ENCODE peak calls at places on chromosome 9, in six cellular contexts. P is posterior cingulate gyrus, M is cardiac muscle cell, F is Daoy, X is ascending aorta, E is M059J. I is an unnamed sample.

GRCh38 chr9:78004478-78005229 is 27.0 kb downstream of the GNAQ start:
- DNase-seq in P (no peak), M (no peak), F (no peak), X (no peak), E (peak), I (no peak)

GRCh38 chr9:34218452-34218851 is 39.6 kb downstream of the UBAP1 start:
- DNase-seq in P (no peak), M (no peak), F (no peak), X (no peak), E (no peak), I (no peak)

GRCh38 chr9:99516657-99517049 is 294.6 kb downstream of the SEC61B start:
- DNase-seq in P (no peak), M (no peak), F (no peak), X (no peak), E (peak), I (no peak)

GRCh38 chr9:71587576-71588362 is 180.5 kb downstream of the CEMIP2 start:
- DNase-seq in P (no peak), M (no peak), F (peak), X (no peak), E (peak), I (no peak)

GRCh38 chr9:20356392-20357206 is 265.7 kb downstream of the MLLT3 start:
- DNase-seq in P (peak), M (peak), F (peak), X (no peak), E (peak), I (peak)

GRCh38 chr9:92191801-92192200 is 76.6 kb upstream of the SPTLC1 start:
- DNase-seq in P (no peak), M (no peak), F (peak), X (no peak), E (peak), I (no peak)

GRCh38 chr9:124498499-124499146 is 8.6 kb downstream of the NR5A1 start:
- DNase-seq in P (no peak), M (no peak), F (no peak), X (no peak), E (no peak), I (no peak)

GRCh38 chr9:100341889-100342288 is 10.9 kb downstream of the TEX10 start:
- DNase-seq in P (no peak), M (no peak), F (no peak), X (no peak), E (no peak), I (no peak)

GRCh38 chr9:101530076-101530711 is 3.5 kb upstream of the RNF20 start:
- DNase-seq in P (peak), M (peak), F (peak), X (no peak), E (peak), I (peak)

GRCh38 chr9:93670208-93671029 is 94.0 kb downstream of the PHF2 start:
- DNase-seq in P (no peak), M (peak), F (peak), X (peak), E (peak), I (no peak)

GRCh38 chr9:97359147-97359546 is 51.7 kb downstream of the CCDC180 start:
- DNase-seq in P (no peak), M (no peak), F (no peak), X (no peak), E (no peak), I (no peak)

GRCh38 chr9:129983891-129984290 is 59.1 kb downstream of the FNBP1 start:
- DNase-seq in P (no peak), M (no peak), F (no peak), X (no peak), E (peak), I (no peak)

GRCh38 chr9:6930827-6931226 is 173.1 kb downstream of the KDM4C start:
- DNase-seq in P (no peak), M (no peak), F (no peak), X (no peak), E (peak), I (no peak)

GRCh38 chr9:23746317-23746716 is 79.7 kb downstream of the ELAVL2 start:
- DNase-seq in P (no peak), M (no peak), F (no peak), X (no peak), E (peak), I (no peak)

GRCh38 chr9:127954831-127955293 is 17.2 kb upstream of the DPM2 start:
- DNase-seq in P (peak), M (no peak), F (no peak), X (no peak), E (no peak), I (peak)

GRCh38 chr9:135501261-135502167 is 1.0 kb downstream of the MRPS2 start:
- DNase-seq in P (no peak), M (no peak), F (no peak), X (no peak), E (no peak), I (no peak)

GRCh38 chr9:100724932-100725331 is 147.1 kb downstream of the CAVIN4 start:
- DNase-seq in P (no peak), M (no peak), F (no peak), X (no peak), E (no peak), I (no peak)

GRCh38 chr9:133619791-133620190 is 10.6 kb upstream of the FAM163B start:
- DNase-seq in P (no peak), M (no peak), F (peak), X (no peak), E (no peak), I (no peak)

GRCh38 chr9:132187006-132187760 is 25.3 kb downstream of the NTNG2 start:
- DNase-seq in P (no peak), M (no peak), F (no peak), X (no peak), E (no peak), I (no peak)

GRCh38 chr9:114264806-114265550 is 57.9 kb upstream of the ORM1 start:
- DNase-seq in P (no peak), M (no peak), F (no peak), X (no peak), E (no peak), I (no peak)

GRCh38 chr9:899440-900184 is 58.1 kb downstream of the DMRT1 start:
- DNase-seq in P (no peak), M (no peak), F (peak), X (no peak), E (no peak), I (peak)

GRCh38 chr9:97406620-97407177 is 5.2 kb upstream of the TDRD7 start:
- DNase-seq in P (no peak), M (no peak), F (no peak), X (no peak), E (no peak), I (no peak)

GRCh38 chr9:115606851-115607250 is 488.9 kb upstream of the TNC start:
- DNase-seq in P (no peak), M (no peak), F (no peak), X (no peak), E (no peak), I (no peak)

GRCh38 chr9:124202447-124202971 is 55.2 kb upstream of the NEK6 start:
- DNase-seq in P (peak), M (peak), F (peak), X (peak), E (peak), I (peak)

GRCh38 chr9:89000281-89000875 is 9.1 kb downstream of the S1PR3 start:
- DNase-seq in P (no peak), M (no peak), F (no peak), X (no peak), E (no peak), I (no peak)

GRCh38 chr9:113674436-113674835 is 201.7 kb upstream of the ZNF618 start:
- DNase-seq in P (no peak), M (no peak), F (peak), X (no peak), E (peak), I (no peak)